ENCODE peak calls at places on chromosomes 4 and X, in four cellular contexts. Z is IMR-90, T is H1, L is H9. X is an unnamed sample.

GRCh38 chr4:109414938-109415337 is 18.7 kb upstream of the SEC24B start:
- DNase-seq in T (no peak), Z (peak), L (no peak), X (no peak)

GRCh38 chrX:17595456-17596035 is 141.7 kb upstream of the SCML1 start:
- DNase-seq in T (no peak), Z (peak), L (no peak), X (no peak)

GRCh38 chr4:104064650-104065577 is 345.1 kb upstream of the TACR3 start:
- DNase-seq in L (peak), T (peak), Z (no peak), X (peak)

GRCh38 chr4:126221717-126222116 is 907.0 kb downstream of the FAT4 start:
- DNase-seq in L (no peak), T (no peak), Z (no peak), X (peak)

GRCh38 chr4:14831447-14831846 is 170.8 kb upstream of the CPEB2 start:
- DNase-seq in T (no peak), L (no peak), Z (no peak), X (no peak)

GRCh38 chr4:87037921-87038320 is 103.1 kb downstream of the AFF1 start:
- DNase-seq in Z (no peak), T (no peak), L (no peak), X (no peak)

GRCh38 chr4:25030283-25031076 is at the start of gene LGI2:
- DNase-seq in Z (no peak), T (peak), L (peak), X (no peak)

GRCh38 chrX:133365886-133366611 is 49.2 kb downstream of the GPC4 start:
- DNase-seq in Z (peak), L (no peak), T (no peak), X (peak)

GRCh38 chr4:4506961-4507360 is 34.9 kb downstream of the STX18 start:
- DNase-seq in Z (no peak), T (no peak), L (no peak), X (no peak)

GRCh38 chr4:39963656-39964055 is 14.1 kb downstream of the PDS5A start:
- DNase-seq in T (no peak), L (no peak), Z (no peak), X (no peak)

GRCh38 chr4:67549123-67549522 is 3.8 kb upstream of the CENPC start:
- DNase-seq in Z (no peak), T (no peak), L (no peak), X (no peak)

GRCh38 chrX:42803320-42803719 is 25.4 kb upstream of the PPP1R2C start:
- DNase-seq in L (no peak), T (no peak), Z (peak), X (no peak)

GRCh38 chr4:155578726-155579385 is 87.8 kb upstream of the GUCY1A1 start:
- DNase-seq in Z (no peak), T (no peak), L (no peak), X (no peak)

GRCh38 chr4:150501019-150501727 is 80.8 kb upstream of the MAB21L2 start:
- DNase-seq in T (no peak), Z (peak), L (no peak), X (no peak)

GRCh38 chr4:71011451-71011850 is 18.0 kb downstream of the DCK start:
- DNase-seq in L (no peak), Z (no peak), T (no peak), X (no peak)

GRCh38 chr4:128163177-128164117 is 102.3 kb downstream of the LARP1B start:
- DNase-seq in L (no peak), Z (peak), T (no peak), X (peak)

GRCh38 chrX:154458116-154458953 is at the start of gene PLXNA3:
- DNase-seq in T (peak), L (no peak), Z (no peak), X (peak)

GRCh38 chr4:72418458-72418857 is 150.6 kb downstream of the ADAMTS3 start:
- DNase-seq in L (no peak), T (no peak), Z (peak), X (no peak)

GRCh38 chrX:70176938-70177533 is at the start of gene DGAT2L6:
- DNase-seq in T (no peak), L (no peak), Z (no peak), X (no peak)

GRCh38 chrX:135010921-135011320 is 11.4 kb downstream of the RTL8B start:
- DNase-seq in T (no peak), L (no peak), Z (no peak), X (peak)

GRCh38 chrX:155747520-155747919 is 133.6 kb upstream of the VAMP7 start:
- DNase-seq in L (no peak), Z (no peak), T (no peak), X (no peak)

GRCh38 chr4:137378393-137379290 is 153.7 kb downstream of the PCDH18 start:
- DNase-seq in Z (no peak), T (no peak), L (no peak), X (no peak)

GRCh38 chrX:1147641-1148515 is 64.6 kb downstream of the CRLF2 start:
- DNase-seq in T (peak), L (peak), Z (no peak), X (no peak)

GRCh38 chr4:169098054-169098896 is 88.2 kb upstream of the CBR4 start:
- DNase-seq in Z (peak), L (no peak), T (no peak), X (no peak)

GRCh38 chrX:47176101-47176740 is 17.4 kb upstream of the UBA1 start:
- DNase-seq in T (no peak), L (no peak), Z (no peak), X (no peak)

GRCh38 chrX:40207626-40208025 is 109.9 kb upstream of the BCOR start:
- DNase-seq in L (no peak), Z (peak), T (no peak), X (no peak)

GRCh38 chr4:6282247-6282646 is 12.6 kb downstream of the WFS1 start:
- DNase-seq in Z (peak), L (no peak), T (no peak), X (no peak)

GRCh38 chrX:110168585-110168984 is 149.3 kb downstream of the AMMECR1 start:
- DNase-seq in L (no peak), T (no peak), Z (peak), X (no peak)

GRCh38 chrX:131831185-131831520 is 191.9 kb upstream of the STK26 start:
- DNase-seq in T (no peak), Z (peak), L (no peak), X (no peak)

GRCh38 chrX:121103381-121103780 is 56.0 kb downstream of the GLUD2 start:
- DNase-seq in T (no peak), L (no peak), Z (no peak), X (no peak)

GRCh38 chr4:4762300-4762699 is 97.2 kb upstream of the MSX1 start:
- DNase-seq in T (no peak), Z (no peak), L (no peak), X (no peak)

GRCh38 chrX:139972629-139973257 is 7.4 kb upstream of the CXorf66 start:
- DNase-seq in Z (no peak), T (no peak), L (no peak), X (no peak)

GRCh38 chrX:139973290-139973689 is 8.0 kb upstream of the CXorf66 start:
- DNase-seq in T (no peak), Z (no peak), L (no peak), X (no peak)

GRCh38 chrX:139972113-139972512 is 6.8 kb upstream of the CXorf66 start:
- DNase-seq in Z (no peak), T (no peak), L (no peak), X (no peak)

GRCh38 chrX:139969286-139969685 is 4.0 kb upstream of the CXorf66 start:
- DNase-seq in L (no peak), T (no peak), Z (no peak), X (peak)

DNA sequence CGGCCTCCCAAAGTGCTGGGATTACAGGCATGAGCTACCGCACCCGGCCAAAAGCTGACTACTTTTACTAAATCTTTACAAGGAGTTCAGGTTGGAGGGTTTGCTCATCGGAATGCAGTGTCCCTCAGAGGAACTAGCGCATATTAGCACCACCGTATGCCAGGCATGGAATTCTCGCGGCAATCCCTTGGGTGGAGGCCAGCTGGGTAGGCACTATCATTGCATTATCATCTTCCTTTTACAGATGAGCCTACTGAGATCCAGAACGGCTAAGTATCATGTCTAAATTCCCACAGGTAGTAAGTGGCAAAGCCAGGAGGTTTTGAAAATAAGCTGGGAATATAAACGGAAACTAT is 6.1 kb upstream of the CXorf66 start:
- DNase-seq in Z (no peak), T (no peak), L (no peak), X (no peak)
- H4K5ac ChIP-seq in Z (no peak), T (no peak), L (no peak), X (no peak)

DNA sequence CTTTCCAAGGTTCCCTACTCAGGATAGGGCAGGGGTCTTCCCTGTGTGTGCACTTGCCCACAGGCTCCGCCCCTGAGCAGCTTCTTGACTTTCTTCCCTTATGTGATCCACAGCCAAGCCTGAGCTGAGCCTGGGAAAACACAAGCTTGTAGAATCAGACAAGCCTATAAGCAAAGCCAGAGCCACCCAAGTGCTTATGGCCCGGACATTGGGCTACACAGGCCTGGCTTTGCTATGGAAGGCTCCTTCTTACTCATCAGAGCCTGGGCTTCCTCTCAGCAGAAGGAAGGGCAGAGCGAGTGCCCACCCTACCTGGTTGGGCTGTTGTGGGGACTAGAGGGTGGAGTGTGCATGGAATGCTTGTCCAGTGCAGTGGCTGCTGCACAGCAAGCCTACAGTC is 1.3 kb upstream of the TNIP2 start:
- DNase-seq in L (no peak), T (no peak), Z (no peak), X (no peak)
- H4K5ac ChIP-seq in L (no peak), T (no peak), Z (no peak), X (no peak)

DNA sequence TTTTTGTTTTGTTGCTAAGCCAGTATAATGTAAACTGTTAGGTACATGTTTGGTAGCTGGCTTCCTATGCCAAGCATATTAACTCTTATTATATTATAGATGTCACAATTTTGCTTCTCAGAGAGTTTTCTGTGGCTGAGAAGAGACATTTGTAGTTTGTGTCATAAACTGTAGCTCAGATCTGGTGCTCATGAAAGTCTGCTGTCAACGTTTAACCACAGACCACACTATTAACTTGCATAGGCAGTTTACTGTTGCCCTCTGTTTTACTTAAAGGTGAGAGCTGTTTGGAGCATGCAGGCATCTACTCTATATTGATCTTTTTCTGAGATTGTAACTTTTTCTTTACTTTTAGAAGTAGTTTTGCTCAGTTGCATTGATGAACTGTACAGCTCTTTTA is 166.8 kb downstream of the TLL1 start:
- DNase-seq in T (no peak), L (no peak), Z (no peak), X (no peak)
- H4K5ac ChIP-seq in T (no peak), L (no peak), Z (no peak), X (no peak)

DNA sequence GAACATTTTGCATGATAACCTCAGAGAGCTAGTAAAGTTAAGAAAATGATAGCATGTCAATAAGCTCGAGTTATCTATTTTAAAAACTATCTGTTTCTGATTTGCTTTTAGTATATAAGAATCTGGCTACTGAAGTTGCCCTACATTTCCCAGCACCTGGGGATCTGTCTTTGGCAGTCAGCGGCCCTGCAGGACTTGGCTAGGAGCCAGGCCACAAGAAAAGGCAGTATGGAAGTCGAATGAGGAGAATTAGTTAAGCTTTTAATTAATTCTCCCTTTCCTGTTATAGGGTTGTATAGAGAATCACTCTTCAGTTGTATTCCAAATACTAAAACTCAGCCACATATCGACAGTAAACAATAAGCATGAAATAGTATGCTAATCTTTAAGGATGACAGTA is 22.7 kb downstream of the POU4F2 start:
- DNase-seq in T (no peak), L (no peak), Z (no peak), X (no peak)
- H4K5ac ChIP-seq in T (no peak), L (no peak), Z (no peak), X (no peak)

DNA sequence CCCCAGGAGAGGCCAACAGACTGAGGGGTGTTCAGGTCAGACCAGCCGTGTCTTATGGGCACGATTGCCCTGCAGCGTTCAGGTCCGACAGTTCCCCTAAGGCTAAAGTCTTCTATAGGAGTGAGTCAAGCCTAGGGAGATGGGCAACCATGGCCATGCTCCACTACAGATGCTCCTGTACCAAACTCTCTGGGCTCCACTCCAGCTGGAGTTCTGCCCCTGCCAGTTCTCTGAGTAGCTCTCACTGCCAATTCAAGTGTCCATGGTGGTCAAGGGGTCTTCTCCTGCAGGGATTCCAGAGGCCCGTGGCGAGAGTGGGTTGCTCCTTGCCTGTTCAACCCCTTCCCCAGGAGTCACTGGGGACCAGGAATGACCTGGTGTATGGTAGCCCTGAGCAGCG is 38.2 kb downstream of the BEX3 start:
- DNase-seq in T (no peak), L (no peak), Z (no peak), X (no peak)
- H4K5ac ChIP-seq in T (no peak), L (no peak), Z (peak), X (no peak)

GRCh38 chr4:159926871-159927270 is 824.0 kb downstream of the RAPGEF2 start:
- DNase-seq in L (no peak), Z (no peak), T (no peak), X (no peak)

GRCh38 chr4:159922119-159922518 is 819.2 kb downstream of the RAPGEF2 start:
- DNase-seq in T (no peak), Z (no peak), L (no peak), X (no peak)

GRCh38 chr4:159925770-159926169 is 822.9 kb downstream of the RAPGEF2 start:
- DNase-seq in Z (no peak), L (no peak), T (no peak), X (peak)

DNA sequence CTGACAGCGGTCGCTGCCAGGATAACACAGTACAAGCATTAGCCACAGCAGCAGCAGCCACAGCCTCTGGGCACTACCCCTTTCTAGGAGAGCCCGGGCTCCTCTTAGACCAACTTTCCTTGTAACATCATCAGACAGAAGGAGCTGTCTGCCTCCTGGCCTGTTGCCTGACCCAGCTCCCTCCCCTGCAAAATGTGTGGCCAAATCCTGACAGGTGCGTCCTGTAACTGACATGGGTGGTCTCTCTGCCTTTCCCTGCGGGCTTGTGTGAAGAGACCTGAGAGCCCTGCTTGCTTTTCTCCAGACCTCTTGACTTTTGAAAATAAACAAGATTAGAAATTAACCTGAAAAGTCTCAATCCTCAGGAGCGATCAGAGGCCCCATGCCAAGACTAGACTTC is 824.9 kb downstream of the RAPGEF2 start:
- DNase-seq in T (no peak), L (no peak), Z (no peak), X (no peak)
- H4K5ac ChIP-seq in T (no peak), L (no peak), Z (no peak), X (no peak)

DNA sequence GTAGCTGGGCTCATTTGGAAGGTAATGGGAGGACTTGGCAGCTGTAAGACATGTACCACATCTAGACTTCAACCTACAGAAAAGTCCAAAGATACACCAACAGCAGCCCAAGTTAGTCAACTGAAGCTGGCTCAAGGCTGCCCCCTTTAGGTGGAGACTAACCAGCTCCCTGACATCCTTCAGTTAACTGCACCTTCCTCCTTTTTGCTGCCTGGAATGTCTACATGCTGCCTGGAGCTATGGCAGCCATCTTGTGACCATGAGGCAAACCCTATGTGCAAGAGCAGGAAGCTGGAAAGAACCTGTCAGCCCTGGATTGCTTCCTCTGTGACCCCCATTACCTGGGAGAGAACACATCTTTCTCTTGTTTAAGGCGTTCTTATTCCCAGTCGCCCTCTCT is 25.8 kb downstream of the ARSD start:
- DNase-seq in L (no peak), Z (no peak), T (no peak), X (no peak)
- H4K5ac ChIP-seq in L (no peak), Z (no peak), T (no peak), X (no peak)

DNA sequence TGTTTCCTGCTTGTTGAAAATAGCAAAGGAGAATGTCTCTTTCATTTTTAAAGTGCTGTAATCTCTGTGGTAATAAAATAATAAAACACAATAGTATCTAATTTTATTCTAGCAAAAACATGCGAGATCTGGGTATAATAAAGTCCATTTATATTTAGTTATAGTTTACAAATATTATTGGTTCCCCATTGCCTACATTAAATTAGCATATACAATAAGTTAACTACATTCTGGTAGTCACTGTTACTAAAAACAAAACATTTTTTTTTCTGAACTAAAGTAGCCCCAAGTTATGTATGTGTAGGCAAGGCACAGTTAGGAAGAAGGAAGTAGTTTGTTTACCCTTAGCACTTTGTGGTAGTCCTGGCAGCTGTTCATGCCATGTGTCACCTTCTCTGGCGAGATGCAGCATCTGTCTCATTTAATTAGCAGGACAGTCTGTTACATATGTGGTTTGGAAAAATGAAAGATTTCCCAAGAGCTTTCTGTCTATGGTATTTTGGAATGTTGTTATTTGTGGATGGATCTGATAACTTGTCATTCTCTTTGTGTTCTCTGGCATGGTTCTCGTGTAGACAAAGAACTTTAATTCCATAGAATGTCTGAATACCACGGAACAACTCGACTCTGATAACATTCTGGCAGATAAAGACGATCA is 231.3 kb upstream of the PITX2 start:
- DNase-seq in T (no peak), L (no peak), Z (peak), X (peak)
- H4K5ac ChIP-seq in T (no peak), L (no peak), Z (no peak), X (no peak)

X was measured in mesendoderm.